ENCODE peak calls at places on chromosomes 7 and 10, in eight cellular contexts. C is fibroblast of pulmonary artery, I is fibroblast of mammary gland, Q is kidney epithelial cell, F is GM12865, E is H7, B is Panc1, N is skeletal muscle cell. T is an unnamed sample.
A peak's percentile ranks its signal among the peaks of the same experiment; 100 is the strongest.

GRCh38 chr7:157570531-157571200 is 233.9 kb downstream of the DNAJB6 start:
- DNase-seq in N (no peak), C (no peak), I (no peak), Q (no peak), B (no peak), E (no peak), F (peak; percentile 32), T (no peak)

GRCh38 chr7:135538387-135538786 is 19.3 kb upstream of the NUP205 start:
- DNase-seq in B (no peak), C (peak; percentile 39), Q (no peak), I (no peak), F (no peak), N (no peak), E (no peak), T (no peak)

GRCh38 chr10:7846591-7846990 is 28.3 kb downstream of the TAF3 start:
- DNase-seq in B (no peak), F (no peak), N (no peak), C (no peak), I (peak; percentile 43), Q (no peak), E (no peak), T (no peak)

GRCh38 chr10:1400129-1400865 is 337.0 kb downstream of the ADARB2 start:
- DNase-seq in E (no peak), N (no peak), Q (no peak), F (no peak), I (no peak), B (no peak), C (no peak), T (no peak)

GRCh38 chr10:1488970-1489548 is 248.3 kb downstream of the ADARB2 start:
- DNase-seq in N (no peak), E (peak; percentile 9), Q (no peak), C (no peak), F (peak; percentile 87), B (no peak), I (no peak), T (no peak)

GRCh38 chr10:71076473-71077142 is 135.8 kb upstream of the UNC5B start:
- DNase-seq in E (peak; percentile 61), I (no peak), N (no peak), F (no peak), C (no peak), Q (no peak), B (no peak), T (no peak)

GRCh38 chr7:1850111-1850975 is 180.3 kb downstream of the ELFN1 start:
- DNase-seq in Q (no peak), C (no peak), N (no peak), B (no peak), F (no peak), I (no peak), E (no peak), T (no peak)

GRCh38 chr10:133230387-133231195 is 574 bp downstream of the UTF1 start:
- DNase-seq in Q (no peak), I (no peak), N (no peak), F (no peak), C (no peak), B (no peak), E (peak; percentile 90), T (no peak)

GRCh38 chr10:7006614-7007013 is 404.2 kb downstream of the SFMBT2 start:
- DNase-seq in F (no peak), N (no peak), I (no peak), E (no peak), B (no peak), C (no peak), Q (no peak), T (no peak)

GRCh38 chr10:105691811-105692210 is 1050.7 kb downstream of the SORCS3 start:
- DNase-seq in Q (no peak), F (peak; percentile 30), N (no peak), B (no peak), E (no peak), I (no peak), C (no peak), T (peak; percentile 6)

DNA sequence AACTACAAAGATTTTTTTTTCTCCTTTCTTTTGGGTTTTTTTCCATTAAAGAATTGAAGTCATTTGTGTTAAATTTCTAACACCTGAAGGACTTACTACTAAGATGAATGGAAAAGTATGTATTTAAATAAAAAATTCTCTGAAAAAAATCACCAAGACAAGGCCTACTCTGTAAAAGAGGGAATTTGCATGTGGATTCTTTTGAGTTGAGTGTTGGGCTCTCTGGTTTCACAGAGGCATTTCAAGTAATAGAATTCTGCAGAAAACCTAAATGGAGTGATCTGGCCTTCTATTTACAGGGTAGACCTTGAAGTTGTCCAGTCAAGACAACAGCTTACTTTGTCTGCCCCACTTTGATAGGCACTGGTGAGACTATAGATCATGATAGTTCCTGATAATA is 4.1 kb downstream of the LRRC17 start:
- DNase-seq in I (peak; percentile 41), E (no peak), C (peak; percentile 41), F (no peak), B (no peak), Q (no peak), N (no peak), T (no peak)
- H3K4me3 ChIP-seq in I (no peak overlapping the region), E (no peak overlapping the region), C (no peak overlapping the region), F (no peak overlapping the region), B (no peak overlapping the region), Q (no peak overlapping the region), N (no peak overlapping the region), T (no peak overlapping the region)

DNA sequence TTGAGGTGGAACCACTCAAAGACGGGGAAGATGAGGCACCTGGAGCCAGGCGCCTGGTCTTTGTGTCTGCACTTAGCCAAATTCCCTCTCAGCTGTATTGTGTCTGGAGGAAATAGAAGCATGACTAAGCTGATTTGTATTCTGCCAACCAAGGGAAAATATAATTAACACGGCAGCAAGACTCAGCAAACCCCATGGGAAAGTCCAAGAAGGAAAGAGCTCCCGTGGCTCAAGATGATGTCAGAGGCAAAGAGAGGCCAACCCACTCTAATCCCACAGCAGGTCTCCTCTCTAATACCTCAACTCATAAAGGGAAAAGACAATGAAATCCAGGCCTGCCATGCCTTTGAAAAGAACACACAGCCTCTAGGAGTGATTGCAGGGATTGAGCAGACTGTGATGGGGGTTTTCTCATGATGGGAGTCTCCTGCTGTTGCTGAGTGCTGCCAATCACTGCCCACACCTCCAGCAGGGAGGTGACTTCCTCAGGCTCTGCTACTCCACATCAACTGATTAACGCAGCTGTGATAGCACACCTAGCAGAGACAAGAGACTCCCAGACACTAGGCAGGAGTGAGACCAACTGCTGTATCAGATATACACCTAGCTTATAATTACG is 255.5 kb upstream of the C7orf33 start:
- DNase-seq in F (no peak), Q (peak; percentile 88), N (peak; percentile 39), C (peak; percentile 16), I (peak; percentile 80), B (no peak), E (peak; percentile 75), T (peak; percentile 64)
- H3K4me3 ChIP-seq in F (no peak overlapping the region), Q (no peak overlapping the region), N (no peak overlapping the region), C (no peak overlapping the region), I (no peak overlapping the region), B (no peak overlapping the region), E (no peak overlapping the region), T (no peak overlapping the region)

DNA sequence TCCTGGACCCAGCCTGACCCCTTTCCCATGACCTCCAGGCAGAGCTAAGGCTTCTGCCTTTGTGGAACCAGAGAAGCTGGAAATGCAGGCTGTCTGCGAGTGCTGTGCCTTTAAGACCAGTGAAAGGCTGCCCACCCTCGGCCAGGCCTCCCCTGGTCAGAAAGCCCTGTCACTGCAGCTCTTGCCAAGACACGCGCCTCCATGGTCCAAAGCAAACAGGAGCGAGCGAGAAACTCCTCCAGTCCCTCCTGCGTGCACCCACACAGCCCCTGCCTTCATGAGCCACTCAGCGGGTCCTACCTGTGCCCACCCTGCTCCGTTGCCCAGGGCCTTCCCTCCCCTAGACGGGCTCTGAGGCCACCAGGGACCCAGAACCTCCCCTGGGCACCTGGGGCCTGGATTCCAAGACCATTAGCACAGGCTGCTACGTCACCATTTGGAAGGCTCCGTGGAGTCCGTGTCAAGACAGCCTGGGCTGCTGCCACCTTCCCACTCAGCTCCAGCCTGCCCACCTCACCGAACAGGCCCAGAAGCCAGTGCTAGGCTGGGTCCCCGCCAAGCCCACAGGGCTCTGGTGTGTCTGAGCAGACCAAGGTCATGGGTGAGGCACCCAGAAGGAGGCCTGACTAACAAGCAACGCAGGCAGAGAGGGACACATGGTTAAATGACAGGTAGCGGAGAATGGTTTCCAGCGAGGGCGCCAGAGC is 144.5 kb downstream of the NEURL1 start:
- DNase-seq in E (peak; percentile 54), B (no peak), N (peak; percentile 72), I (peak; percentile 94), Q (no peak), F (no peak), C (peak; percentile 61), T (no peak)
- H3K4me3 ChIP-seq in E (no peak overlapping the region), B (no peak overlapping the region), N (no peak overlapping the region), I (no peak overlapping the region), Q (no peak overlapping the region), F (no peak overlapping the region), C (no peak overlapping the region), T (no peak overlapping the region)

GRCh38 chr7:87933605-87933952 is 472 bp upstream of the ADAM22 start:
- DNase-seq in N (no peak), C (no peak), F (no peak), E (peak; percentile 8), Q (no peak), I (no peak), B (no peak), T (no peak)

GRCh38 chr7:87935373-87935706 is 1.3 kb downstream of the ADAM22 start:
- DNase-seq in C (no peak), B (no peak), E (no peak), Q (no peak), F (peak; percentile 28), I (no peak), N (no peak), T (no peak)

GRCh38 chr7:87933953-87934698 is at the start of gene ADAM22:
- DNase-seq in I (peak; percentile 77), E (peak; percentile 89), Q (peak; percentile 59), N (peak; percentile 48), F (peak; percentile 98), B (peak; percentile 30), C (peak; percentile 85), T (peak; percentile 30)

GRCh38 chr7:87934699-87935372 is 785 bp downstream of the ADAM22 start:
- DNase-seq in E (peak; percentile 59), Q (no peak), I (peak; percentile 19), F (peak; percentile 52), N (no peak), C (peak; percentile 12), B (no peak), T (no peak)
- H3K4me3 ChIP-seq in E (peak overlapping the region; percentile 86), Q (peak overlapping the region; percentile 64), I (peak overlapping the region; percentile 61), F (peak overlapping the region; percentile 79), N (peak overlapping the region; percentile 68), C (peak overlapping the region; percentile 65), B (peak overlapping the region; percentile 65), T (peak overlapping the region; percentile 67)

GRCh38 chr7:87878208-87878735 is 2.0 kb downstream of the DBF4 start:
- DNase-seq in I (peak; percentile 21), N (no peak), Q (no peak), E (no peak), B (no peak), F (no peak), C (peak; percentile 26), T (no peak)
- H3K4me3 ChIP-seq in I (peak overlapping the region; percentile 78), N (peak overlapping the region; percentile 95), Q (peak overlapping the region; percentile 54), E (no peak overlapping the region), B (peak overlapping the region; percentile 64), F (peak overlapping the region; percentile 100), C (peak overlapping the region; percentile 81), T (peak overlapping the region; percentile 95)

T was measured in epithelial cell of proximal tubule.